ENCODE peak calls at places on chromosomes 13 and 19, in eight cellular contexts. W, F, Q, R, O, E, P and A are unnamed samples.

GRCh38 chr19:8504171-8504570 is 1.7 kb upstream of the PRAM1 start:
- DNase-seq in W (no peak), F (no peak), Q (no peak), R (no peak), O (no peak), E (no peak), P (no peak), A (no peak)

GRCh38 chr19:19170053-19170945 is at the start of gene MEF2B:
- DNase-seq in W (peak), F (peak), Q (peak), R (peak), O (peak), E (peak), P (no peak), A (peak)

GRCh38 chr19:52171321-52172169 is at the start of gene ZNF836:
- DNase-seq in W (peak), F (peak), Q (peak), R (peak), O (peak), E (peak), P (peak), A (peak)

GRCh38 chr19:14383898-14384669 is 2.8 kb downstream of the ADGRE5 start:
- DNase-seq in W (no peak), F (peak), Q (no peak), R (peak), O (peak), E (no peak), P (no peak), A (no peak)

GRCh38 chr13:52851153-52851962 is 2.9 kb upstream of the PCDH8 start:
- DNase-seq in W (peak), F (peak), Q (peak), R (no peak), O (no peak), E (peak), P (no peak), A (peak)

GRCh38 chr13:23674795-23675640 is 104.8 kb downstream of the TNFRSF19 start:
- DNase-seq in W (no peak), F (peak), Q (no peak), R (peak), O (no peak), E (no peak), P (peak), A (no peak)

GRCh38 chr13:47858042-47858677 is 142.9 kb downstream of the SUCLA2 start:
- DNase-seq in W (no peak), F (no peak), Q (no peak), R (no peak), O (no peak), E (no peak), P (no peak), A (no peak)

GRCh38 chr13:48121733-48122132 is 26.8 kb upstream of the MED4 start:
- DNase-seq in W (no peak), F (no peak), Q (no peak), R (no peak), O (no peak), E (no peak), P (no peak), A (no peak)

GRCh38 chr19:1279782-1280341 is 4.5 kb downstream of the FAM174C start:
- DNase-seq in W (peak), F (peak), Q (peak), R (peak), O (peak), E (peak), P (no peak), A (peak)

GRCh38 chr13:42594577-42595571 is 20.9 kb downstream of the TNFSF11 start:
- DNase-seq in W (peak), F (peak), Q (no peak), R (peak), O (peak), E (peak), P (peak), A (peak)

GRCh38 chr13:26968431-26969335 is 202.9 kb downstream of the USP12 start:
- DNase-seq in W (no peak), F (peak), Q (peak), R (peak), O (no peak), E (no peak), P (no peak), A (no peak)